ENCODE peak calls at places on chromosome 11, in six cellular contexts. F, P, C, N, H and L are unnamed samples.

GRCh38 chr11:15055620-15056356 is 17.6 kb upstream of the CALCB start:
- DNase-seq in F (no peak), P (no peak), C (peak; percentile 18), N (no peak), H (no peak), L (no peak)

GRCh38 chr11:94734563-94735275 is 33.4 kb upstream of the AMOTL1 start:
- DNase-seq in F (no peak), P (no peak), C (no peak), N (peak; percentile 64), H (peak; percentile 45), L (no peak)

GRCh38 chr11:8356731-8357504 is 93.2 kb upstream of the LMO1 start:
- DNase-seq in F (no peak), P (peak; percentile 70), C (peak; percentile 15), N (no peak), H (no peak), L (no peak)

GRCh38 chr11:87072787-87073186 is 35.1 kb downstream of the TMEM135 start:
- DNase-seq in F (no peak), P (no peak), C (no peak), N (no peak), H (no peak), L (no peak)

GRCh38 chr11:120182790-120183491 is 27.9 kb upstream of the OAF start:
- DNase-seq in F (peak; percentile 53), P (no peak), C (peak; percentile 72), N (no peak), H (no peak), L (no peak)

GRCh38 chr11:64865286-64866172 is 12.9 kb downstream of the EHD1 start:
- DNase-seq in F (no peak), P (no peak), C (peak; percentile 95), N (no peak), H (no peak), L (no peak)

GRCh38 chr11:64831411-64831891 is 13.0 kb downstream of the CDC42BPG start:
- DNase-seq in F (no peak), P (no peak), C (no peak), N (no peak), H (no peak), L (no peak)

GRCh38 chr11:130148927-130149326 is 10.7 kb upstream of the ST14 start:
- DNase-seq in F (no peak), P (no peak), C (no peak), N (no peak), H (no peak), L (no peak)

GRCh38 chr11:57772562-57772961 is 11.0 kb downstream of the CTNND1 start:
- DNase-seq in F (no peak), P (no peak), C (no peak), N (no peak), H (no peak), L (no peak)

GRCh38 chr11:31340903-31341572 is 28.5 kb downstream of the DCDC1 start:
- DNase-seq in F (no peak), P (no peak), C (peak; percentile 44), N (no peak), H (no peak), L (no peak)